ENCODE peak calls at places on chromosomes 11 and 22, in seven cellular contexts. Y is K562, V is HepG2, A is GM12878, D is HCT116, W is H1, P is SK-N-SH. S is an unnamed sample.

GRCh38 chr22:27507935-27508504 is 293.5 kb downstream of the MN1 start:
- DNase-seq in A (no peak), D (no peak), P (no peak), W (no peak), V (no peak), Y (no peak), S (no peak)

GRCh38 chr11:70525006-70525405 is 126.7 kb downstream of the CTTN start:
- DNase-seq in V (no peak), D (no peak), A (no peak), P (peak), Y (no peak), W (no peak), S (no peak)

GRCh38 chr11:73334244-73335203 is 26.4 kb downstream of the ARHGEF17 start:
- DNase-seq in A (no peak), P (peak), V (peak), Y (peak), D (peak), W (no peak), S (no peak)

GRCh38 chr22:45170001-45170466 is 6.3 kb downstream of the NUP50 start:
- DNase-seq in P (no peak), V (no peak), D (no peak), A (no peak), W (no peak), Y (peak), S (no peak)

GRCh38 chr11:110410638-110411037 is 19.1 kb upstream of the FDX1 start:
- DNase-seq in P (no peak), Y (no peak), D (no peak), V (no peak), A (no peak), W (no peak), S (no peak)

GRCh38 chr11:46389450-46390330 is 1.9 kb downstream of the CHRM4 start:
- DNase-seq in D (peak), P (peak), A (no peak), Y (peak), V (peak), W (peak), S (peak)

GRCh38 chr11:68965901-68966868 is 14.6 kb downstream of the MRGPRD start:
- DNase-seq in V (no peak), A (no peak), D (no peak), P (no peak), Y (no peak), W (no peak), S (no peak)

GRCh38 chr11:122673706-122674105 is 18.2 kb downstream of the UBASH3B start:
- DNase-seq in Y (no peak), P (no peak), V (no peak), D (no peak), A (no peak), W (no peak), S (no peak)

GRCh38 chr11:68120212-68121066 is 749 bp downstream of the CHKA start:
- DNase-seq in P (peak), W (no peak), V (peak), D (no peak), A (peak), Y (peak), S (peak)

GRCh38 chr11:62931501-62932278 is 10.5 kb upstream of the CHRM1 start:
- DNase-seq in V (no peak), Y (no peak), D (no peak), W (no peak), A (no peak), P (no peak), S (no peak)

GRCh38 chr11:126083829-126084607 is 21.4 kb upstream of the CDON start:
- DNase-seq in P (peak), A (no peak), W (no peak), Y (no peak), D (no peak), V (no peak), S (no peak)

GRCh38 chr11:25769287-25769686 is 562.6 kb upstream of the ANO3 start:
- DNase-seq in V (no peak), W (no peak), A (no peak), D (no peak), Y (no peak), P (no peak), S (no peak)
- TF ChIP-seq JUND in V (no peak), W (no peak), A (no peak), D (no peak), Y (no peak), P (no peak), S (no peak)

DNA sequence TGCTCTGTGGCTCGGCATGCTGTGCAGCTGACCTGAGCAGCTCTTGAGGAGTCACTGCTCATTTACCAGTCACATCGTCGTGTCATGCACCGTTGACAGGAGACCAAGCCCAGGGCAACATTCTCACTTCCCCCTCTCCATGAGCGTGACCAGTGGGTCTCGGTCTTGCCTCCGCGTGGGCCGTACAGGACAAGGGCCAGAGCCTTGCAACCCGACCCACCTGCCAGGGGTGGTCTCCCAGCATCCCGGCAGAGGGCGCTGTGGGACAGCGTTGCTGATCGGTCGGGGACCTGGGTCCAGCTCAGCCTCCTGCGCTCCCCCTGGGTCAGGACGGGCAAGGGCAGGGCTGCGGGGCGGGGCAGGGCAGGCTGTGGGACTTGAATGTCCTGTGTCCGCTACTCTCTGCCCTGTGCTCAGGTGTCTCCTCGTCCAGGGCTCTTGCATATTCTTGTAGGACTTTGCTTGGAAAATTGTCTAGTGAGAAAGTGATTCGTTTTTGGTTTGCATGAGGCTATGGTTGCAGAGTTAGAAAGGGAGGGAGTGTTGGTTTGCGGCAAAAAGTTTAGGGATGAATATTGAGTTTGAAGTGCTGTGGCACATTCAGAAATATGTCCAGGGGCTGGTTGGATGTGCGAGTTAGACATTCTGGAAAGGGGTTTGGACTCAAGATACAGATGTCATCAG is 16.2 kb downstream of the EIF4G2 start:
- DNase-seq in W (peak), A (peak), V (peak), P (peak), Y (peak), D (peak), S (peak)
- TF ChIP-seq JUND in W (peak), A (no peak), V (no peak), P (no peak), Y (no peak), D (no peak), S (no peak)

GRCh38 chr22:41351011-41351410 is 30.7 kb upstream of the TEF start:
- DNase-seq in V (no peak), Y (no peak), W (no peak), A (no peak), D (no peak), P (no peak), S (no peak)

GRCh38 chr22:41354979-41355378 is 26.8 kb upstream of the TEF start:
- DNase-seq in Y (no peak), V (no peak), W (no peak), A (no peak), P (no peak), D (no peak), S (no peak)

GRCh38 chr22:41350087-41350486 is 31.7 kb upstream of the TEF start:
- DNase-seq in V (no peak), W (no peak), P (no peak), D (no peak), A (no peak), Y (peak), S (no peak)

GRCh38 chr22:41353862-41354575 is 27.7 kb upstream of the TEF start:
- DNase-seq in D (no peak), Y (peak), A (no peak), P (no peak), V (no peak), W (no peak), S (no peak)

GRCh38 chr22:41352058-41352457 is 29.7 kb upstream of the TEF start:
- DNase-seq in Y (no peak), V (no peak), P (no peak), W (no peak), D (peak), A (no peak), S (no peak)
- TF ChIP-seq JUND in Y (no peak), V (no peak), P (no peak), W (no peak), D (no peak), A (no peak), S (no peak)

DNA sequence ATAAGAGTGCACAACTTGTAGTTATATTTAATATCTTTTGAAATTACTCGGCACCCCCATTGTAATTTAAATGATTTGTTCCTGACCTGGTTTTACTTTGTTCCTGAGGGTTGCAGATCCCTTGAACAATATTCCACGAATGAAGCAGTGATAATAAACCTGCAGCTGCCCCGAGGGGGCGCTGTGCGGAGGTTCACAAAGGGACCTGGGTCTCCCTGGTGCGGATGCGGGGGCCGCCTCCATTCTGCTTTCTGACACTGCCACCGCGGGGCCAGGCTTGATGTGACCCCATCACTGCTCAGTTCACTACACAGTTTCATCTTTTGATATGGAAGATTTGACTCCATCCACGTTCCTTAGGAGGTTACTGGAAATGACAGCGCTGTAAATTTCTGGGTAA is 62.9 kb upstream of the PRODH start:
- DNase-seq in D (no peak), Y (peak), V (no peak), W (peak), A (no peak), P (no peak), S (no peak)
- TF ChIP-seq JUND in D (no peak), Y (no peak), V (no peak), W (no peak), A (no peak), P (no peak), S (no peak)

GRCh38 chr11:64183890-64184289 is 2.1 kb upstream of the STIP1 start:
- DNase-seq in D (no peak), A (no peak), W (no peak), Y (no peak), V (no peak), P (no peak), S (no peak)

GRCh38 chr11:64180871-64181270 is 5.1 kb upstream of the STIP1 start:
- DNase-seq in Y (no peak), A (no peak), P (peak), V (no peak), W (no peak), D (no peak), S (no peak)

GRCh38 chr11:64178203-64178602 is 7.8 kb upstream of the STIP1 start:
- DNase-seq in D (no peak), Y (no peak), A (no peak), P (no peak), V (no peak), W (no peak), S (no peak)

GRCh38 chr11:64179221-64179620 is 6.8 kb upstream of the STIP1 start:
- DNase-seq in W (no peak), Y (no peak), D (no peak), A (no peak), V (no peak), P (no peak), S (no peak)

DNA sequence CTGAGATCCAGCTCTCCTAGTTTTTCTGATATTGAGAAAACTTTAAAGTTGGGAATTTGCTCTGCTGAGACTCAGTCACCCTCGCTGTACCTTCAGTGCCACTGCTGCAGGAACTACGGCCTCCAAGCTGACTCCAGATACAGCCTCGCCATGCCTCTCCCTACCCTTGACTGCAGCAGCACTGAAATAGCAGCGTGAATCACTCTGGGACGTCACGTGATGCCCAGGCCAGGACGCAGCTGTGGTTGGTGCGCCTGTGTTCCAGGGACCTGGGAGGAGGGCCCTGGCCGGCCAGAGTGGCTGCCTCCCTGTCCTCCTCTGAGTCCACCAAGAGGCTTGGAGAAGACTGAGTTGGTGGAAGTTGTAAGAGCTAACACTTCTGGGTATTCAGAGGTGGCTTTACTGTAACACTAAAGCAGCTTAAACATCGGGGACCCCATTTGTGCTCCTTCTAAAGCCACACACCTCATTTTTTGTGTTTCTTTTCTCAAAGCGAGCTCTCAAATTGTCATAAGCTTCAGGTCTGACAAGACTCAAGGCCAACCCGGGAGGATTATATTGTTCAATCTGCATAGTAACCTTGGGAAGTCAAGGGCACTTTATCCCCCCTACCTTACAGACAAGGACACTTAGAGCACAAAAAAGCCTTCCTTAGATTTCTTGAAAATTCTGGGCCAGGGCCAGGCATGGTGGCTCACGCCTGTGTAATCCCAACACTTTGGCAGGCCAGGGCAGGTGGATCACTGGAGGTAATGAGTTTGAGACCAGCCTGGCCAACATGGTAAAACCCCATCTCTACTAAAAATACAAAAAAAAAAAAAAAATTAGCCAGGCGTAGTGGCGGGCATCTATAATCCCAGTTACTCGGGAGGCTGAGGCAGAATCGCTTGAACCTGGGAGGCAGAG is 4.2 kb upstream of the STIP1 start:
- DNase-seq in D (peak), W (peak), P (peak), V (peak), Y (peak), A (no peak), S (peak)
- TF ChIP-seq JUND in D (no peak), W (no peak), P (peak), V (peak), Y (peak), A (no peak), S (no peak)

GRCh38 chr11:12771875-12772274 is 97.7 kb downstream of the TEAD1 start:
- DNase-seq in A (no peak), V (no peak), Y (no peak), D (no peak), P (no peak), W (no peak), S (no peak)
- TF ChIP-seq JUND in A (no peak), V (no peak), Y (no peak), D (no peak), P (no peak), W (no peak), S (no peak)

GRCh38 chr11:28835317-28835716 is 727.1 kb downstream of the METTL15 start:
- DNase-seq in D (no peak), Y (no peak), V (no peak), W (no peak), A (no peak), P (no peak), S (no peak)

GRCh38 chr11:28835790-28836189 is 727.6 kb downstream of the METTL15 start:
- DNase-seq in Y (no peak), W (no peak), A (no peak), D (no peak), P (no peak), V (no peak), S (no peak)

GRCh38 chr11:28833169-28833568 is 725.0 kb downstream of the METTL15 start:
- DNase-seq in A (no peak), D (no peak), V (no peak), Y (no peak), W (no peak), P (no peak), S (no peak)

GRCh38 chr11:28834877-28835276 is 726.7 kb downstream of the METTL15 start:
- DNase-seq in Y (no peak), A (no peak), W (no peak), P (no peak), D (no peak), V (no peak), S (no peak)

DNA sequence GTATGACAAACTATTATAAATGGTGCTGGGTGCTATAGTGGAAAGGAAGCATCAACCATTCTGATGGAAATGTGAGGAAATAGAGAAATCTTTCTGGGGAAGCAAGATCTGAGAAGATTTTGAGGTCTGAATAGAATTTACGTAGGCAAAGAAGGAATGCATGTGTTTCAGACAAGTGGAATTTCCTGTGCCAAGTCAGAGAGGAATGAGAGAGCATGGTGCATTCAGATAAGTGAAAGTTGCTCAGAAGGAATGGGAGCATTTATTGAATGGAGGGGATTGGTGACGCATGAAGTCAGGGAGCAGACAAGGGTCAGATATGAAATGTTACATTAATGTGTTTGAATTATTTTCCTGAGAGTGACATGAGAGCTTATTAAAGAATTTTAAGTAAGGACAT is 725.5 kb downstream of the METTL15 start:
- DNase-seq in A (no peak), V (no peak), Y (no peak), P (no peak), D (no peak), W (no peak), S (no peak)
- TF ChIP-seq JUND in A (no peak), V (no peak), Y (no peak), P (peak), D (no peak), W (no peak), S (no peak)

GRCh38 chr11:102319544-102319943 is 2.3 kb downstream of the BIRC3 start:
- DNase-seq in Y (no peak), D (no peak), W (no peak), A (no peak), V (no peak), P (no peak), S (no peak)

GRCh38 chr11:102320166-102320565 is 2.9 kb downstream of the BIRC3 start:
- DNase-seq in V (no peak), P (no peak), W (no peak), A (no peak), Y (no peak), D (no peak), S (no peak)

GRCh38 chr11:102317099-102317767 is at the start of gene BIRC3:
- DNase-seq in W (peak), V (peak), A (peak), Y (peak), D (peak), P (peak), S (peak)

GRCh38 chr11:102317768-102318103 is 452 bp downstream of the BIRC3 start:
- DNase-seq in V (no peak), P (no peak), W (no peak), D (no peak), Y (no peak), A (no peak), S (peak)

DNA sequence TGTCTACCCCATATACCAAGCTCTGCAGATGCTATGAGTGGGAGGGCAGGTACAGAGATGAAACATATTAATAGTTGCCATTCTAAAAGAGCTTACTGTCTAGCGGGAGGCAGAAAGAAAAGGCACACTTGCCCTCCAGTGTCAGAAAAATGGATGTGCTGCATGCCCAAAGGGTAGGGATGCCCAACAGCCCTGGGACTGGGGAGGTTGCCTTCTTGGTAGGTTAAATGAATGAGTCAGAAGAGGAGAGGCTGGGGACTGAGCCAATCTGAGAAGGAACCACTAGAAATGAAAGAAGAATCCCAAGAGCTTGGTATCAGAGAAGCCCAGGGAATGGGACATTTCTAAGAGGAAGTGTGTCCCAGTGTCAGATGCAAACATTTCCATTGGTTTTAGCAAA is 1.2 kb downstream of the BIRC3 start:
- DNase-seq in W (no peak), P (no peak), D (no peak), Y (no peak), V (no peak), A (no peak), S (peak)
- TF ChIP-seq JUND in W (no peak), P (no peak), D (no peak), Y (no peak), V (no peak), A (no peak), S (no peak)